ENCODE peak calls at places on chromosomes 2 and 18, in nine cellular contexts. H is HL-60, U is pancreas, O is brain microvascular endothelial cell, P is heart right ventricle, A is upper lobe of right lung, M is IMR-90, B is hepatocyte, T is psoas muscle. W is an unnamed sample.

GRCh38 chr2:69668598-69668997 is 25.1 kb upstream of the AAK1 start:
- DNase-seq in H (no peak), U (no peak), O (no peak), P (no peak), A (no peak), M (peak; percentile 61), B (no peak), T (no peak), W (no peak)

GRCh38 chr2:231929961-231930600 is 3.9 kb upstream of the NPPC start:
- DNase-seq in H (no peak), U (no peak), O (no peak), P (peak; percentile 73), A (no peak), M (peak; percentile 8), B (no peak), T (peak; percentile 71), W (no peak)

GRCh38 chr2:235021752-235022151 is 69.9 kb downstream of the SH3BP4 start:
- DNase-seq in H (no peak), U (no peak), O (peak; percentile 76), P (no peak), A (no peak), M (peak; percentile 93), B (no peak), T (no peak), W (peak; percentile 95)

GRCh38 chr2:223247136-223247535 is 195.1 kb downstream of the KCNE4 start:
- DNase-seq in H (peak; percentile 22), U (no peak), O (peak; percentile 33), P (no peak), A (no peak), M (peak; percentile 43), B (no peak), T (no peak), W (peak; percentile 50)

GRCh38 chr2:159497256-159497655 is 119.1 kb downstream of the BAZ2B start:
- DNase-seq in H (peak; percentile 81), U (no peak), O (peak; percentile 93), P (no peak), A (no peak), M (peak; percentile 95), B (peak; percentile 41), T (no peak), W (peak; percentile 96)

GRCh38 chr18:44592639-44593038 is 88.0 kb upstream of the SETBP1 start:
- DNase-seq in H (no peak), U (no peak), O (peak; percentile 43), P (no peak), A (no peak), M (peak; percentile 70), B (peak; percentile 13), T (no peak), W (no peak)

GRCh38 chr2:240353086-240353798 is 82.2 kb upstream of the GPC1 start:
- DNase-seq in H (no peak), U (no peak), O (no peak), P (no peak), A (peak; percentile 57), M (no peak), B (no peak), T (no peak), W (peak; percentile 43)

GRCh38 chr2:108169982-108170625 is 69.7 kb upstream of the SULT1C3 start:
- DNase-seq in H (no peak), U (no peak), O (no peak), P (no peak), A (no peak), M (peak; percentile 18), B (peak; percentile 13), T (no peak), W (peak; percentile 46)

GRCh38 chr2:227884511-227884947 is 13.1 kb downstream of the DAW1 start:
- DNase-seq in H (peak; percentile 51), U (peak; percentile 54), O (peak; percentile 84), P (peak; percentile 62), A (peak; percentile 89), M (peak; percentile 72), B (peak; percentile 78), T (peak; percentile 67), W (peak; percentile 64)
- TF ChIP-seq CTCF in H (peak; percentile 72), U (peak; percentile 82), O (peak; percentile 98), P (peak; percentile 39), A (peak; percentile 86), M (peak; percentile 76), B (peak; percentile 66), T (peak; percentile 34), W (peak; percentile 89)

DNA sequence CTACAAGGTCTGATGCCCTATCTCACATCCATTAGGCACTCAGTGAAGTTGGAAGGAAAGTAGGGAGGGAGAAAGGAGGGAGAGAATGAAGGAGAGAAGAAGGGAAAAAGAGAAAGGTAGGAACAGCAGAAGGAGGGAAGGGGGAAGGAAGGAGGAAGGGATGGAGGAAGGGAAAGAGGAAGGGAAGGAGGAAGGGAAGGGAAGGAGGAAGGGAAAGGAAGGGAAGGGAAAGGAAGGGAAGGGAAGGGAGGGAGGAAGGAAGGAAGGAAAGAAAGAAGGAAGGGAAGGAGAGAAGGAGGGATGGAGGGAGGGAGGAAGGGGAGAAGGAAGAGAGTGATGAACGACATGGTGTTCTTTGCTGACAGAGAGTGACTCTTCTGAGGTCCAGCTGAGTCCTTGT is 468.9 kb upstream of the MYT1L start:
- DNase-seq in H (no peak), U (no peak), O (no peak), P (no peak), A (no peak), M (no peak), B (no peak), T (no peak), W (no peak)
- H3K27me3 ChIP-seq in H (no peaks in the 10 kb centered on the region), U (no peaks in the 10 kb centered on the region), O (no peaks in the 10 kb centered on the region), P (no peaks in the 10 kb centered on the region), A (no peaks in the 10 kb centered on the region), M (no peaks in the 10 kb centered on the region), B (no peaks in the 10 kb centered on the region), T (no peaks in the 10 kb centered on the region), W (no peaks in the 10 kb centered on the region)

GRCh38 chr18:12409466-12409865 is 1.7 kb downstream of the PRELID3A start:
- DNase-seq in H (no peak), U (no peak), O (no peak), P (no peak), A (no peak), M (peak; percentile 26), B (no peak), T (no peak), W (no peak)

GRCh38 chr18:12410121-12410520 is 2.4 kb downstream of the PRELID3A start:
- DNase-seq in H (no peak), U (no peak), O (no peak), P (no peak), A (no peak), M (no peak), B (no peak), T (no peak), W (no peak)

GRCh38 chr18:12406376-12407111 is 1.2 kb upstream of the PRELID3A start:
- DNase-seq in H (no peak), U (no peak), O (no peak), P (no peak), A (peak; percentile 57), M (no peak), B (no peak), T (no peak), W (no peak)

GRCh38 chr18:12411456-12411855 is 3.7 kb downstream of the PRELID3A start:
- DNase-seq in H (no peak), U (no peak), O (no peak), P (no peak), A (no peak), M (no peak), B (no peak), T (no peak), W (no peak)

GRCh38 chr18:12408247-12408869 is 629 bp downstream of the PRELID3A start:
- DNase-seq in H (no peak), U (no peak), O (no peak), P (no peak), A (peak; percentile 75), M (no peak), B (no peak), T (no peak), W (no peak)
- H3K4me3 ChIP-seq in H (peak overlapping the region; percentile 45), U (peak overlapping the region; percentile 24), O (peak overlapping the region; percentile 71), P (peak overlapping the region; percentile 59), A (peak overlapping the region; percentile 58), M (peak overlapping the region; percentile 68), B (peak overlapping the region; percentile 48), T (peak overlapping the region; percentile 68), W (peak overlapping the region; percentile 55)

GRCh38 chr2:97749611-97750010 is 36.2 kb downstream of the ZAP70 start:
- DNase-seq in H (no peak), U (no peak), O (no peak), P (no peak), A (no peak), M (no peak), B (no peak), T (no peak), W (no peak)
- TF ChIP-seq CTCF in H (no peak), U (no peak), O (no peak), P (no peak), A (no peak), M (no peak), B (no peak), T (no peak), W (no peak)

GRCh38 chr2:127219716-127220090 is 396 bp downstream of the CYP27C1 start:
- DNase-seq in H (no peak), U (no peak), O (no peak), P (no peak), A (no peak), M (no peak), B (peak; percentile 64), T (peak; percentile 61), W (no peak)
- H3K27me3 ChIP-seq in H (peaks cover 43% of the 10 kb centered on the region), U (no peaks in the 10 kb centered on the region), O (no peaks in the 10 kb centered on the region), P (peaks cover 7% of the 10 kb centered on the region), A (peaks cover 59% of the 10 kb centered on the region), M (peaks cover 55% of the 10 kb centered on the region), B (peaks cover 40% of the 10 kb centered on the region), T (no peaks in the 10 kb centered on the region), W (peaks cover 2% of the 10 kb centered on the region)

DNA sequence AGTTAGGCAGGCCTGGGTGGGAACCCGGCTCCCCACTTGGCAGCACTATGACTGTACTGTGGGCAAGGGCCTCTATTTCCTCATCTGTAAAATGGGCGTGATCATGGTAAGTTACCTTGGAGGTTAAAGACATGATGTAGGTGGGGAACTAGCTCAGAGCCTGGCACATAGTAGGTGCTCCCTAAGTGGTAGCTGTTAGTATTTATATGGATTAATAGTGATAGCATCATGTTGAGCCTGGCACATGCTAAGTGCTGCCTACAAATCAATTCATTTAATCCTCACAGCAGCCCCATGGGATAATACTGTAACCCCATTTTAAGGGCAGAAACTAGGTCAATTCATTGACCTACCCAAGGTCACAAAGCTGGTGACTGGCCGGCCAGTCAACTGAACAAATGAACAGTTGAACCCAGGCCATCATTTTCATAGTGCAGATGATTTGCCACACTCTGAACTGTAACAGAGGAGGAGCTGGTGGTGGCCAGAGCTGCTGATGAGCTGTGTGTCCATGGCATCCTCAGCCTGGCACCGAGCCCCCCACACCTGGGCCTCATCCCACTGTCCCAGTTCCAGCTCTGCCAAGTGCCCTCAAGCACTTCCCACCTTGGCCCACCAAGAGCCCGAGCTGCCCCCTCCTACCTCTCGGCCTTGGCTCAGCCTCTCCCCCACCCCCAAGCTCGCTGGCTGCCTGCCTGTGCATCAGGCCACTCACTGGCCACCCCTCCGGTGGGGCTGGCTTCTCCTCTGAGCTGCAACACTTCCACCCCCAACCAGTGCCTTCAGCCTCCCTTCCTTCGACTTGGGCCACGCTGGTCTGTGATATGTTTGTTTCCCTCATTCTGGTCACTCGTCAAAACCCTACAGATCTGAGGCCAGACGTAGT is 58.3 kb downstream of the ATOH8 start:
- DNase-seq in H (no peak), U (no peak), O (no peak), P (no peak), A (no peak), M (no peak), B (peak; percentile 15), T (no peak), W (no peak)
- H3K4me3 ChIP-seq in H (no peak overlapping the region), U (no peak overlapping the region), O (no peak overlapping the region), P (no peak overlapping the region), A (no peak overlapping the region), M (no peak overlapping the region), B (no peak overlapping the region), T (no peak overlapping the region), W (no peak overlapping the region)

W was measured in bronchial epithelial cell.